ENCODE peak calls at places on chromosomes 5 and 9, in five cellular contexts. V, M, T, J and U are unnamed samples.

GRCh38 chr9:133948571-133949485 is 43.3 kb downstream of the VAV2 start:
- DNase-seq in V (no peak), M (no peak), T (no peak), J (no peak), U (no peak)

GRCh38 chr5:96016216-96016615 is 54.6 kb upstream of the ELL2 start:
- DNase-seq in V (no peak), M (no peak), T (no peak), J (no peak), U (no peak)

GRCh38 chr5:81334304-81335061 is 33.1 kb downstream of the ZCCHC9 start:
- DNase-seq in V (no peak), M (no peak), T (no peak), J (no peak), U (no peak)

GRCh38 chr5:94180761-94181160 is 437.6 kb downstream of the KIAA0825 start:
- DNase-seq in V (no peak), M (no peak), T (peak; percentile 62), J (no peak), U (no peak)

GRCh38 chr9:23073136-23073535 is 626.5 kb downstream of the DMRTA1 start:
- DNase-seq in V (no peak), M (no peak), T (no peak), J (no peak), U (no peak)

GRCh38 chr5:109076741-109077140 is 329.0 kb downstream of the FER start:
- DNase-seq in V (no peak), M (no peak), T (no peak), J (no peak), U (no peak)

GRCh38 chr9:115025721-115026120 is 92.2 kb downstream of the TNC start:
- DNase-seq in V (no peak), M (no peak), T (no peak), J (no peak), U (no peak)

GRCh38 chr5:139747583-139748504 is 47.8 kb upstream of the PSD2 start:
- DNase-seq in V (peak; percentile 68), M (peak; percentile 75), T (peak; percentile 40), J (peak; percentile 44), U (peak; percentile 88)

GRCh38 chr5:31470608-31471007 is 61.3 kb downstream of the DROSHA start:
- DNase-seq in V (no peak), M (peak; percentile 83), T (peak; percentile 84), J (no peak), U (peak; percentile 47)

GRCh38 chr5:27388755-27389154 is 350.4 kb upstream of the CDH9 start:
- DNase-seq in V (no peak), M (no peak), T (no peak), J (no peak), U (no peak)

GRCh38 chr9:94097788-94098413 is 13.6 kb downstream of the PTPDC1 start:
- DNase-seq in V (no peak), M (peak; percentile 88), T (peak; percentile 63), J (no peak), U (no peak)

GRCh38 chr9:84322830-84323229 is 17.7 kb downstream of the SLC28A3 start:
- DNase-seq in V (no peak), M (peak; percentile 67), T (no peak), J (no peak), U (no peak)